ENCODE peak calls at places on chromosomes 12 and 14, in six cellular contexts. One of them, this sample, is unnamed.

GRCh38 chr12:6866163-6866919 is 990 bp upstream of the TPI1 start:
- DNase-seq in activated CD8-positive, alpha-beta memory T cell treated with anti-CD3 and anti-CD28 coated beads, Interleukin-2, amount 10 ng/mL, durations not matched to agents 7 days and 5 days: no peak
- DNase-seq in MV-4-11: no peak
- DNase-seq in activated CD8-positive, alpha-beta T cell treated with anti-CD3 and anti-CD28 coated beads, Interleukin-2, amount 10 ng/mL, durations not matched to agents 7 days and 5 days: no peak
- DNase-seq in foreskin fibroblast: no peak
- DNase-seq in AG09309: no peak
- DNase-seq in this sample: no peak

GRCh38 chr12:92566448-92567040 is 136.2 kb upstream of the PLEKHG7 start:
- DNase-seq in AG09309: no peak
- DNase-seq in MV-4-11: no peak
- DNase-seq in foreskin fibroblast: no peak
- DNase-seq in activated CD8-positive, alpha-beta memory T cell treated with anti-CD3 and anti-CD28 coated beads, Interleukin-2, amount 10 ng/mL, durations not matched to agents 7 days and 5 days: no peak
- DNase-seq in activated CD8-positive, alpha-beta T cell treated with anti-CD3 and anti-CD28 coated beads, Interleukin-2, amount 10 ng/mL, durations not matched to agents 7 days and 5 days: no peak
- DNase-seq in this sample: no peak

GRCh38 chr12:6092784-6093722 is 31.4 kb downstream of the VWF start:
- DNase-seq in activated CD8-positive, alpha-beta memory T cell treated with anti-CD3 and anti-CD28 coated beads, Interleukin-2, amount 10 ng/mL, durations not matched to agents 7 days and 5 days: no peak
- DNase-seq in activated CD8-positive, alpha-beta T cell treated with anti-CD3 and anti-CD28 coated beads, Interleukin-2, amount 10 ng/mL, durations not matched to agents 7 days and 5 days: no peak
- DNase-seq in AG09309: peak; percentile 56
- DNase-seq in foreskin fibroblast: peak; percentile 92
- DNase-seq in MV-4-11: peak; percentile 77
- DNase-seq in this sample: no peak

GRCh38 chr14:95549656-95550585 is 15.1 kb downstream of the GLRX5 start:
- DNase-seq in foreskin fibroblast: no peak
- DNase-seq in MV-4-11: no peak
- DNase-seq in activated CD8-positive, alpha-beta memory T cell treated with anti-CD3 and anti-CD28 coated beads, Interleukin-2, amount 10 ng/mL, durations not matched to agents 7 days and 5 days: no peak
- DNase-seq in activated CD8-positive, alpha-beta T cell treated with anti-CD3 and anti-CD28 coated beads, Interleukin-2, amount 10 ng/mL, durations not matched to agents 7 days and 5 days: no peak
- DNase-seq in AG09309: no peak
- DNase-seq in this sample: no peak

GRCh38 chr12:56188786-56189335 is 422 bp downstream of the SMARCC2 start:
- DNase-seq in activated CD8-positive, alpha-beta memory T cell treated with anti-CD3 and anti-CD28 coated beads, Interleukin-2, amount 10 ng/mL, durations not matched to agents 7 days and 5 days: no peak
- DNase-seq in activated CD8-positive, alpha-beta T cell treated with anti-CD3 and anti-CD28 coated beads, Interleukin-2, amount 10 ng/mL, durations not matched to agents 7 days and 5 days: no peak
- DNase-seq in foreskin fibroblast: no peak
- DNase-seq in AG09309: no peak
- DNase-seq in MV-4-11: no peak
- DNase-seq in this sample: peak; percentile 55

GRCh38 chr12:11823593-11823992 is 174.1 kb downstream of the ETV6 start:
- DNase-seq in MV-4-11: no peak
- DNase-seq in foreskin fibroblast: no peak
- DNase-seq in activated CD8-positive, alpha-beta memory T cell treated with anti-CD3 and anti-CD28 coated beads, Interleukin-2, amount 10 ng/mL, durations not matched to agents 7 days and 5 days: no peak
- DNase-seq in activated CD8-positive, alpha-beta T cell treated with anti-CD3 and anti-CD28 coated beads, Interleukin-2, amount 10 ng/mL, durations not matched to agents 7 days and 5 days: no peak
- DNase-seq in AG09309: no peak
- DNase-seq in this sample: no peak

GRCh38 chr12:107320031-107320928 is 226.9 kb upstream of the CRY1 start:
- DNase-seq in MV-4-11: no peak
- DNase-seq in activated CD8-positive, alpha-beta T cell treated with anti-CD3 and anti-CD28 coated beads, Interleukin-2, amount 10 ng/mL, durations not matched to agents 7 days and 5 days: peak; percentile 89
- DNase-seq in activated CD8-positive, alpha-beta memory T cell treated with anti-CD3 and anti-CD28 coated beads, Interleukin-2, amount 10 ng/mL, durations not matched to agents 7 days and 5 days: peak; percentile 87
- DNase-seq in AG09309: no peak
- DNase-seq in foreskin fibroblast: no peak
- DNase-seq in this sample: no peak

GRCh38 chr14:56412453-56413434 is 166.9 kb upstream of the TMEM260 start:
- DNase-seq in activated CD8-positive, alpha-beta T cell treated with anti-CD3 and anti-CD28 coated beads, Interleukin-2, amount 10 ng/mL, durations not matched to agents 7 days and 5 days: no peak
- DNase-seq in activated CD8-positive, alpha-beta memory T cell treated with anti-CD3 and anti-CD28 coated beads, Interleukin-2, amount 10 ng/mL, durations not matched to agents 7 days and 5 days: no peak
- DNase-seq in AG09309: no peak
- DNase-seq in foreskin fibroblast: peak; percentile 4
- DNase-seq in MV-4-11: no peak
- DNase-seq in this sample: no peak

GRCh38 chr12:69440016-69440415 is 30.2 kb upstream of the FRS2 start:
- DNase-seq in activated CD8-positive, alpha-beta T cell treated with anti-CD3 and anti-CD28 coated beads, Interleukin-2, amount 10 ng/mL, durations not matched to agents 7 days and 5 days: no peak
- DNase-seq in foreskin fibroblast: no peak
- DNase-seq in AG09309: no peak
- DNase-seq in MV-4-11: no peak
- DNase-seq in activated CD8-positive, alpha-beta memory T cell treated with anti-CD3 and anti-CD28 coated beads, Interleukin-2, amount 10 ng/mL, durations not matched to agents 7 days and 5 days: no peak
- DNase-seq in this sample: no peak

GRCh38 chr12:124686885-124687694 is 119.7 kb upstream of the NCOR2 start:
- DNase-seq in MV-4-11: no peak
- DNase-seq in foreskin fibroblast: no peak
- DNase-seq in AG09309: no peak
- DNase-seq in activated CD8-positive, alpha-beta memory T cell treated with anti-CD3 and anti-CD28 coated beads, Interleukin-2, amount 10 ng/mL, durations not matched to agents 7 days and 5 days: no peak
- DNase-seq in activated CD8-positive, alpha-beta T cell treated with anti-CD3 and anti-CD28 coated beads, Interleukin-2, amount 10 ng/mL, durations not matched to agents 7 days and 5 days: peak; percentile 37
- DNase-seq in this sample: no peak

GRCh38 chr12:3303410-3304136 is 187.4 kb upstream of the PRMT8 start:
- DNase-seq in MV-4-11: no peak
- DNase-seq in foreskin fibroblast: no peak
- DNase-seq in activated CD8-positive, alpha-beta memory T cell treated with anti-CD3 and anti-CD28 coated beads, Interleukin-2, amount 10 ng/mL, durations not matched to agents 7 days and 5 days: no peak
- DNase-seq in AG09309: no peak
- DNase-seq in activated CD8-positive, alpha-beta T cell treated with anti-CD3 and anti-CD28 coated beads, Interleukin-2, amount 10 ng/mL, durations not matched to agents 7 days and 5 days: no peak
- DNase-seq in this sample: no peak